ENCODE peak calls at places on chromosomes 11 and 22, in six cellular contexts. X is cardiac septum; S is NCI-H226; Z is NAMALWA; G is activated T-helper 1 cell treated with anti-CD3 and anti-CD28 coated beads, Interleukin-2, amount 50 U/mL, for 16 hours; E is GM04504. V is an unnamed sample.

GRCh38 chr11:130050272-130050671 is 19.4 kb upstream of the APLP2 start:
- DNase-seq in X (no peak), S (no peak), Z (no peak), G (no peak), E (no peak), V (no peak)

GRCh38 chr11:46075168-46075567 is 46.1 kb downstream of the PHF21A start:
- DNase-seq in X (no peak), S (peak; percentile 61), Z (no peak), G (no peak), E (no peak), V (no peak)

GRCh38 chr11:44624761-44625221 is 59.3 kb downstream of the CD82 start:
- DNase-seq in X (peak; percentile 64), S (no peak), Z (no peak), G (no peak), E (no peak), V (peak; percentile 43)

GRCh38 chr11:12727556-12728070 is 53.4 kb downstream of the TEAD1 start:
- DNase-seq in X (no peak), S (peak; percentile 78), Z (no peak), G (no peak), E (no peak), V (no peak)

GRCh38 chr11:110463153-110463552 is 33.4 kb downstream of the FDX1 start:
- DNase-seq in X (no peak), S (peak; percentile 50), Z (peak; percentile 49), G (no peak), E (no peak), V (no peak)

GRCh38 chr11:75468534-75469340 is 35.7 kb upstream of the KLHL35 start:
- DNase-seq in X (peak; percentile 81), S (peak; percentile 31), Z (no peak), G (no peak), E (no peak), V (no peak)

GRCh38 chr11:65655570-65656332 is 7.0 kb downstream of the RELA start:
- DNase-seq in X (no peak), S (no peak), Z (no peak), G (no peak), E (no peak), V (peak; percentile 62)

GRCh38 chr11:11787305-11788066 is 54.3 kb upstream of the USP47 start:
- DNase-seq in X (no peak), S (peak; percentile 49), Z (peak; percentile 84), G (peak; percentile 37), E (peak; percentile 49), V (no peak)

GRCh38 chr11:93567406-93567819 is 24.2 kb upstream of the SMCO4 start:
- DNase-seq in X (peak; percentile 81), S (no peak), Z (no peak), G (no peak), E (no peak), V (peak; percentile 87)

GRCh38 chr11:65502274-65502851 is 3.5 kb downstream of the MALAT1 start:
- DNase-seq in X (no peak), S (no peak), Z (peak; percentile 37), G (no peak), E (no peak), V (no peak)

GRCh38 chr11:83070044-83070877 is 1.4 kb downstream of the RAB30 start:
- DNase-seq in X (no peak), S (peak; percentile 66), Z (peak; percentile 30), G (no peak), E (peak; percentile 53), V (no peak)

GRCh38 chr11:134149371-134149770 is 74.4 kb downstream of the NCAPD3 start:
- DNase-seq in X (no peak), S (no peak), Z (no peak), G (no peak), E (no peak), V (no peak)

GRCh38 chr11:115357066-115357465 is 147.1 kb downstream of the CADM1 start:
- DNase-seq in X (no peak), S (no peak), Z (no peak), G (no peak), E (no peak), V (no peak)

GRCh38 chr11:14676068-14676467 is 32.5 kb downstream of the PDE3B start:
- DNase-seq in X (no peak), S (no peak), Z (no peak), G (no peak), E (no peak), V (no peak)

GRCh38 chr11:117096140-117096972 is 1.9 kb downstream of the SIK3 start:
- DNase-seq in X (no peak), S (no peak), Z (peak; percentile 78), G (peak; percentile 23), E (no peak), V (no peak)

GRCh38 chr22:44204937-44205712 is 24.4 kb downstream of the PARVG start:
- DNase-seq in X (peak; percentile 47), S (no peak), Z (peak; percentile 37), G (no peak), E (no peak), V (no peak)

GRCh38 chr11:10601722-10602281 is 33.3 kb upstream of the LYVE1 start:
- DNase-seq in X (no peak), S (no peak), Z (no peak), G (no peak), E (no peak), V (no peak)

GRCh38 chr11:47857485-47858168 is 9.5 kb upstream of the NUP160 start:
- DNase-seq in X (no peak), S (no peak), Z (peak; percentile 93), G (no peak), E (no peak), V (no peak)

GRCh38 chr11:272931-273198 is 5.3 kb upstream of the NLRP6 start:
- DNase-seq in X (no peak), S (no peak), Z (no peak), G (no peak), E (no peak), V (no peak)

GRCh38 chr22:29212738-29213137 is 7.0 kb downstream of the EMID1 start:
- DNase-seq in X (no peak), S (no peak), Z (no peak), G (no peak), E (no peak), V (no peak)

GRCh38 chr22:23815781-23816551 is 22.8 kb downstream of the DERL3 start:
- DNase-seq in X (no peak), S (no peak), Z (no peak), G (no peak), E (no peak), V (no peak)

GRCh38 chr11:70397983-70398833 is at the start of gene CTTN:
- DNase-seq in X (peak; percentile 89), S (peak; percentile 75), Z (peak; percentile 71), G (peak; percentile 62), E (peak; percentile 51), V (peak; percentile 90)

GRCh38 chr22:41499624-41500280 is 30.8 kb downstream of the ACO2 start:
- DNase-seq in X (no peak), S (no peak), Z (no peak), G (no peak), E (no peak), V (no peak)

GRCh38 chr11:14258177-14258935 is 100.6 kb downstream of the RRAS2 start:
- DNase-seq in X (no peak), S (peak; percentile 49), Z (no peak), G (no peak), E (no peak), V (no peak)

GRCh38 chr11:19910931-19911330 is 198.3 kb downstream of the NAV2 start:
- DNase-seq in X (no peak), S (no peak), Z (no peak), G (no peak), E (no peak), V (no peak)

GRCh38 chr11:118171274-118172062 is 5.0 kb downstream of the SCN2B start:
- DNase-seq in X (peak; percentile 91), S (no peak), Z (peak; percentile 80), G (peak; percentile 45), E (no peak), V (no peak)

GRCh38 chr11:70048279-70049024 is 29.7 kb upstream of the ANO1 start:
- DNase-seq in X (no peak), S (no peak), Z (peak; percentile 13), G (no peak), E (no peak), V (peak; percentile 16)

GRCh38 chr11:66641834-66642233 is 3.3 kb downstream of the RBM4 start:
- DNase-seq in X (no peak), S (no peak), Z (no peak), G (no peak), E (no peak), V (no peak)

GRCh38 chr22:46619240-46619829 is 851 bp upstream of the GRAMD4 start:
- DNase-seq in X (no peak), S (no peak), Z (no peak), G (no peak), E (no peak), V (no peak)

GRCh38 chr22:17159504-17159951 is 451 bp upstream of the HDHD5 start:
- DNase-seq in X (no peak), S (no peak), Z (no peak), G (peak; percentile 7), E (no peak), V (peak; percentile 79)

GRCh38 chr11:123357990-123358827 is 71.9 kb upstream of the GRAMD1B start:
- DNase-seq in X (no peak), S (no peak), Z (no peak), G (no peak), E (no peak), V (no peak)

GRCh38 chr22:44424867-44425351 is 73.1 kb downstream of the RTL6 start:
- DNase-seq in X (peak; percentile 46), S (no peak), Z (no peak), G (no peak), E (no peak), V (no peak)

GRCh38 chr11:76135491-76135890 is 70.8 kb downstream of the WNT11 start:
- DNase-seq in X (no peak), S (no peak), Z (no peak), G (no peak), E (no peak), V (no peak)

V was measured in coronary artery.